ENCODE peak calls at places on chromosome 11, in ten cellular contexts. One of them, this sample, is unnamed.

GRCh38 chr11:82930734-82931133 is 29.2 kb downstream of the DDIAS start:
- DNase-seq in GM13977: no peak
- DNase-seq in astrocyte of the cerebellum: no peak
- DNase-seq in fibroblast of mammary gland: no peak
- DNase-seq in lower lobe of right lung: no peak
- DNase-seq in pancreas: no peak
- DNase-seq in cardiac fibroblast: no peak
- DNase-seq in kidney: no peak
- DNase-seq in SK-N-SH: no peak
- DNase-seq in AG09309: no peak
- DNase-seq in this sample: no peak

GRCh38 chr11:78780889-78781288 is 206.2 kb upstream of the NARS2 start:
- DNase-seq in astrocyte of the cerebellum: no peak
- DNase-seq in cardiac fibroblast: no peak
- DNase-seq in AG09309: no peak
- DNase-seq in pancreas: no peak
- DNase-seq in kidney: no peak
- DNase-seq in lower lobe of right lung: no peak
- DNase-seq in GM13977: no peak
- DNase-seq in fibroblast of mammary gland: no peak
- DNase-seq in SK-N-SH: no peak
- DNase-seq in this sample: no peak

GRCh38 chr11:100445231-100445735 is 241.8 kb upstream of the ARHGAP42 start:
- DNase-seq in lower lobe of right lung: no peak
- DNase-seq in fibroblast of mammary gland: peak; percentile 1
- DNase-seq in GM13977: no peak
- DNase-seq in kidney: no peak
- DNase-seq in astrocyte of the cerebellum: peak; percentile 85
- DNase-seq in pancreas: no peak
- DNase-seq in cardiac fibroblast: peak; percentile 11
- DNase-seq in AG09309: no peak
- DNase-seq in SK-N-SH: no peak
- DNase-seq in this sample: no peak

GRCh38 chr11:76748931-76749330 is 34.2 kb upstream of the TSKU start:
- DNase-seq in pancreas: no peak
- DNase-seq in GM13977: no peak
- DNase-seq in kidney: no peak
- DNase-seq in fibroblast of mammary gland: no peak
- DNase-seq in astrocyte of the cerebellum: no peak
- DNase-seq in lower lobe of right lung: no peak
- DNase-seq in cardiac fibroblast: no peak
- DNase-seq in SK-N-SH: no peak
- DNase-seq in AG09309: no peak
- DNase-seq in this sample: no peak

GRCh38 chr11:72069787-72070251 is 10.5 kb downstream of the NUMA1 start:
- DNase-seq in kidney: peak; percentile 93
- DNase-seq in cardiac fibroblast: peak; percentile 82
- DNase-seq in lower lobe of right lung: peak; percentile 89
- DNase-seq in pancreas: peak; percentile 79
- DNase-seq in AG09309: peak; percentile 40
- DNase-seq in GM13977: no peak
- DNase-seq in fibroblast of mammary gland: peak; percentile 92
- DNase-seq in SK-N-SH: no peak
- DNase-seq in astrocyte of the cerebellum: peak; percentile 19
- DNase-seq in this sample: no peak

GRCh38 chr11:71240061-71240690 is 12.2 kb downstream of the SHANK2 start:
- DNase-seq in cardiac fibroblast: no peak
- DNase-seq in AG09309: no peak
- DNase-seq in pancreas: no peak
- DNase-seq in GM13977: no peak
- DNase-seq in SK-N-SH: peak; percentile 3
- DNase-seq in astrocyte of the cerebellum: no peak
- DNase-seq in kidney: no peak
- DNase-seq in fibroblast of mammary gland: no peak
- DNase-seq in lower lobe of right lung: no peak
- DNase-seq in this sample: no peak

GRCh38 chr11:12119502-12119901 is 9.1 kb downstream of the MICAL2 start:
- DNase-seq in kidney: no peak
- DNase-seq in GM13977: no peak
- DNase-seq in lower lobe of right lung: no peak
- DNase-seq in SK-N-SH: no peak
- DNase-seq in astrocyte of the cerebellum: no peak
- DNase-seq in pancreas: no peak
- DNase-seq in cardiac fibroblast: no peak
- DNase-seq in fibroblast of mammary gland: no peak
- DNase-seq in AG09309: no peak
- DNase-seq in this sample: no peak

GRCh38 chr11:13415201-13415600 is 47.8 kb downstream of the BTBD10 start:
- DNase-seq in GM13977: no peak
- DNase-seq in pancreas: no peak
- DNase-seq in SK-N-SH: no peak
- DNase-seq in cardiac fibroblast: no peak
- DNase-seq in AG09309: no peak
- DNase-seq in lower lobe of right lung: no peak
- DNase-seq in fibroblast of mammary gland: peak; percentile 4
- DNase-seq in astrocyte of the cerebellum: no peak
- DNase-seq in kidney: no peak
- DNase-seq in this sample: no peak

GRCh38 chr11:2211113-2211971 is 39.7 kb upstream of the TH start:
- DNase-seq in fibroblast of mammary gland: no peak
- DNase-seq in AG09309: no peak
- DNase-seq in astrocyte of the cerebellum: no peak
- DNase-seq in pancreas: peak; percentile 89
- DNase-seq in lower lobe of right lung: no peak
- DNase-seq in GM13977: no peak
- DNase-seq in SK-N-SH: no peak
- DNase-seq in cardiac fibroblast: no peak
- DNase-seq in kidney: peak; percentile 85
- DNase-seq in this sample: peak; percentile 73

GRCh38 chr11:36726420-36726819 is 128.4 kb upstream of the RAG2 start:
- DNase-seq in SK-N-SH: no peak
- DNase-seq in lower lobe of right lung: no peak
- DNase-seq in pancreas: no peak
- DNase-seq in kidney: no peak
- DNase-seq in astrocyte of the cerebellum: no peak
- DNase-seq in fibroblast of mammary gland: no peak
- DNase-seq in cardiac fibroblast: no peak
- DNase-seq in AG09309: no peak
- DNase-seq in GM13977: no peak
- DNase-seq in this sample: no peak

GRCh38 chr11:115272925-115273324 is 231.3 kb downstream of the CADM1 start:
- DNase-seq in fibroblast of mammary gland: no peak
- DNase-seq in astrocyte of the cerebellum: no peak
- DNase-seq in cardiac fibroblast: no peak
- DNase-seq in AG09309: no peak
- DNase-seq in SK-N-SH: no peak
- DNase-seq in kidney: no peak
- DNase-seq in pancreas: no peak
- DNase-seq in lower lobe of right lung: no peak
- DNase-seq in GM13977: no peak
- DNase-seq in this sample: no peak

GRCh38 chr11:92136792-92137191 is 87.8 kb upstream of the FAT3 start:
- DNase-seq in lower lobe of right lung: no peak
- DNase-seq in astrocyte of the cerebellum: no peak
- DNase-seq in pancreas: no peak
- DNase-seq in GM13977: no peak
- DNase-seq in kidney: no peak
- DNase-seq in fibroblast of mammary gland: no peak
- DNase-seq in cardiac fibroblast: no peak
- DNase-seq in AG09309: no peak
- DNase-seq in SK-N-SH: no peak
- DNase-seq in this sample: no peak
- TF ChIP-seq CTCF in lower lobe of right lung: no peak
- TF ChIP-seq CTCF in astrocyte of the cerebellum: peak; percentile 21
- TF ChIP-seq CTCF in pancreas: no peak
- TF ChIP-seq CTCF in GM13977: no peak
- TF ChIP-seq CTCF in kidney: no peak
- TF ChIP-seq CTCF in fibroblast of mammary gland: no peak
- TF ChIP-seq CTCF in cardiac fibroblast: no peak
- TF ChIP-seq CTCF in AG09309: no peak
- TF ChIP-seq CTCF in SK-N-SH: peak; percentile 30
- TF ChIP-seq CTCF in this sample: peak; percentile 40

DNA sequence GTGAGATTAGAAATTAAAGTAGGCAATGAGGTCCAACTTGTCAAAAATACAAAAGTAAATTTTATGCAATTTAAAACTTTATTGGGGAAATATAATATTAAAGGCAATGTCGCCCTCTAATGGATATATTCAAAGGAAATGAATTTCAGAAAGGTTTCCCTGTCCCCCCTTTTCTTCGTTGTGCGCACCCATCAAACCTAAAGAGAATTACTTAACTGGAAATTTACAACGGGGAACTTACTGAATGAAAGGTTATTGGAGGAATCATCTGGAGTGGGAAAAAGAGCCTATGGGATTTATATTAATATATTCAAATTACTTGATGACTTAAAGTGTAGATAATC is 1.7 kb upstream of the ABTB2 start:
- DNase-seq in pancreas: no peak
- DNase-seq in AG09309: no peak
- DNase-seq in kidney: no peak
- DNase-seq in fibroblast of mammary gland: no peak
- DNase-seq in SK-N-SH: peak; percentile 49
- DNase-seq in cardiac fibroblast: no peak
- DNase-seq in GM13977: no peak
- DNase-seq in lower lobe of right lung: no peak
- DNase-seq in astrocyte of the cerebellum: no peak
- DNase-seq in this sample: no peak
- TF ChIP-seq CTCF in pancreas: no peak
- TF ChIP-seq CTCF in AG09309: no peak
- TF ChIP-seq CTCF in kidney: no peak
- TF ChIP-seq CTCF in fibroblast of mammary gland: no peak
- TF ChIP-seq CTCF in SK-N-SH: no peak
- TF ChIP-seq CTCF in cardiac fibroblast: no peak
- TF ChIP-seq CTCF in GM13977: no peak
- TF ChIP-seq CTCF in lower lobe of right lung: peak; percentile 27
- TF ChIP-seq CTCF in astrocyte of the cerebellum: no peak
- TF ChIP-seq CTCF in this sample: peak; percentile 67

GRCh38 chr11:43214471-43214870 is 97.3 kb upstream of the API5 start:
- DNase-seq in kidney: no peak
- DNase-seq in lower lobe of right lung: no peak
- DNase-seq in AG09309: no peak
- DNase-seq in SK-N-SH: no peak
- DNase-seq in cardiac fibroblast: no peak
- DNase-seq in GM13977: no peak
- DNase-seq in astrocyte of the cerebellum: no peak
- DNase-seq in fibroblast of mammary gland: no peak
- DNase-seq in pancreas: no peak
- DNase-seq in this sample: no peak

GRCh38 chr11:43222215-43222614 is 89.6 kb upstream of the API5 start:
- DNase-seq in astrocyte of the cerebellum: no peak
- DNase-seq in fibroblast of mammary gland: no peak
- DNase-seq in GM13977: no peak
- DNase-seq in kidney: no peak
- DNase-seq in pancreas: no peak
- DNase-seq in AG09309: no peak
- DNase-seq in cardiac fibroblast: no peak
- DNase-seq in SK-N-SH: no peak
- DNase-seq in lower lobe of right lung: no peak
- DNase-seq in this sample: no peak

GRCh38 chr11:43212279-43212678 is 99.5 kb upstream of the API5 start:
- DNase-seq in SK-N-SH: no peak
- DNase-seq in AG09309: no peak
- DNase-seq in cardiac fibroblast: no peak
- DNase-seq in fibroblast of mammary gland: no peak
- DNase-seq in GM13977: no peak
- DNase-seq in lower lobe of right lung: no peak
- DNase-seq in pancreas: peak; percentile 25
- DNase-seq in kidney: no peak
- DNase-seq in astrocyte of the cerebellum: no peak
- DNase-seq in this sample: no peak

GRCh38 chr11:43217856-43218255 is 93.9 kb upstream of the API5 start:
- DNase-seq in kidney: no peak
- DNase-seq in AG09309: no peak
- DNase-seq in SK-N-SH: no peak
- DNase-seq in lower lobe of right lung: no peak
- DNase-seq in astrocyte of the cerebellum: no peak
- DNase-seq in pancreas: no peak
- DNase-seq in GM13977: no peak
- DNase-seq in cardiac fibroblast: no peak
- DNase-seq in fibroblast of mammary gland: no peak
- DNase-seq in this sample: no peak
- TF ChIP-seq CTCF in kidney: no peak
- TF ChIP-seq CTCF in AG09309: no peak
- TF ChIP-seq CTCF in SK-N-SH: no peak
- TF ChIP-seq CTCF in lower lobe of right lung: no peak
- TF ChIP-seq CTCF in astrocyte of the cerebellum: no peak
- TF ChIP-seq CTCF in pancreas: no peak
- TF ChIP-seq CTCF in GM13977: no peak
- TF ChIP-seq CTCF in cardiac fibroblast: no peak
- TF ChIP-seq CTCF in fibroblast of mammary gland: no peak
- TF ChIP-seq CTCF in this sample: no peak

GRCh38 chr11:45237666-45238348 is 48.3 kb downstream of the SYT13 start:
- DNase-seq in lower lobe of right lung: no peak
- DNase-seq in kidney: no peak
- DNase-seq in AG09309: no peak
- DNase-seq in astrocyte of the cerebellum: no peak
- DNase-seq in GM13977: no peak
- DNase-seq in fibroblast of mammary gland: no peak
- DNase-seq in SK-N-SH: no peak
- DNase-seq in pancreas: no peak
- DNase-seq in cardiac fibroblast: no peak
- DNase-seq in this sample: no peak

GRCh38 chr11:45233121-45233803 is 52.9 kb downstream of the SYT13 start:
- DNase-seq in SK-N-SH: peak; percentile 91
- DNase-seq in kidney: peak; percentile 85
- DNase-seq in fibroblast of mammary gland: peak; percentile 55
- DNase-seq in pancreas: peak; percentile 86
- DNase-seq in GM13977: peak; percentile 87
- DNase-seq in lower lobe of right lung: peak; percentile 74
- DNase-seq in AG09309: no peak
- DNase-seq in cardiac fibroblast: peak; percentile 70
- DNase-seq in astrocyte of the cerebellum: no peak
- DNase-seq in this sample: no peak

GRCh38 chr11:45232341-45233080 is 53.6 kb downstream of the SYT13 start:
- DNase-seq in kidney: no peak
- DNase-seq in AG09309: no peak
- DNase-seq in astrocyte of the cerebellum: no peak
- DNase-seq in pancreas: no peak
- DNase-seq in GM13977: no peak
- DNase-seq in lower lobe of right lung: no peak
- DNase-seq in fibroblast of mammary gland: no peak
- DNase-seq in cardiac fibroblast: no peak
- DNase-seq in SK-N-SH: no peak
- DNase-seq in this sample: no peak

GRCh38 chr11:45234306-45235006 is 51.7 kb downstream of the SYT13 start:
- DNase-seq in GM13977: no peak
- DNase-seq in lower lobe of right lung: no peak
- DNase-seq in cardiac fibroblast: no peak
- DNase-seq in AG09309: no peak
- DNase-seq in SK-N-SH: no peak
- DNase-seq in pancreas: no peak
- DNase-seq in astrocyte of the cerebellum: no peak
- DNase-seq in fibroblast of mammary gland: no peak
- DNase-seq in kidney: no peak
- DNase-seq in this sample: no peak

DNA sequence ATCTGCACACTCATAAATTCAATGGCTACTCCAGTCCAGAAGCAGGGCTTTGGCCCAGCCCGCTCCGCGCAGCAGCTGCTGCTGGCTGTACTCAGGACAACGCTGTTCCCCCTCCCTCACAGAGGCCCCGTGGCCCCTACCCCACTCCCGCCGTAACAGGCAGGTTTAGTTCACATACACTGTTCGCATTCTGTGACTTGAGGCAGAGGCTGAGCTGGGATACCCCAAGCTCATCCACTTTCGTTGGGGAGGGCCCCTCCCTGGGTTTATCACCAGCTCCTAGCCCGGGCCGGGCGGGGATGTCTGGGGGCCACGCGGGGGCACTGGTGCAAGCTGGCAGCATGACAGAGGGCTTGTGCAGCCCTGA is 52.4 kb downstream of the SYT13 start:
- DNase-seq in SK-N-SH: no peak
- DNase-seq in kidney: no peak
- DNase-seq in lower lobe of right lung: no peak
- DNase-seq in AG09309: no peak
- DNase-seq in fibroblast of mammary gland: no peak
- DNase-seq in pancreas: no peak
- DNase-seq in cardiac fibroblast: no peak
- DNase-seq in astrocyte of the cerebellum: no peak
- DNase-seq in GM13977: no peak
- DNase-seq in this sample: no peak
- TF ChIP-seq CTCF in SK-N-SH: peak; percentile 5
- TF ChIP-seq CTCF in kidney: no peak
- TF ChIP-seq CTCF in lower lobe of right lung: no peak
- TF ChIP-seq CTCF in AG09309: no peak
- TF ChIP-seq CTCF in fibroblast of mammary gland: no peak
- TF ChIP-seq CTCF in pancreas: no peak
- TF ChIP-seq CTCF in cardiac fibroblast: no peak
- TF ChIP-seq CTCF in astrocyte of the cerebellum: no peak
- TF ChIP-seq CTCF in GM13977: no peak
- TF ChIP-seq CTCF in this sample: peak; percentile 7

This sample was measured in type B pancreatic cell.